ENCODE peak calls at places on chromosomes 16 and 17, in six cellular contexts. N, E, I, A, Y and P are unnamed samples.

GRCh38 chr17:47276868-47277267 is 23.2 kb downstream of the ITGB3 start:
- DNase-seq in A (peak; percentile 70), I (peak; percentile 33), E (no peak), N (no peak), Y (no peak), P (peak; percentile 90)

GRCh38 chr16:31697744-31698125 is 170.0 kb downstream of the AHSP start:
- DNase-seq in I (no peak), A (no peak), N (no peak), E (no peak), Y (no peak), P (no peak)

GRCh38 chr16:29972500-29972899 is 1.2 kb upstream of the TAOK2 start:
- DNase-seq in I (no peak), Y (no peak), E (no peak), A (no peak), N (no peak), P (no peak)

GRCh38 chr17:59643159-59643857 is 23.6 kb downstream of the CLTC start:
- DNase-seq in N (no peak), Y (no peak), E (peak; percentile 37), A (no peak), I (no peak), P (no peak)

GRCh38 chr16:3158498-3159314 is 23.9 kb downstream of the ZNF213 start:
- DNase-seq in Y (no peak), E (peak; percentile 90), I (peak; percentile 94), N (peak; percentile 97), A (peak; percentile 83), P (peak; percentile 92)

GRCh38 chr17:18246880-18247612 is 11.5 kb downstream of the FLII start:
- DNase-seq in I (peak; percentile 73), A (peak; percentile 85), N (peak; percentile 25), E (no peak), Y (no peak), P (no peak)

GRCh38 chr17:65013613-65014391 is 42.7 kb downstream of the GNA13 start:
- DNase-seq in N (no peak), A (no peak), Y (no peak), E (peak; percentile 84), I (no peak), P (no peak)

GRCh38 chr16:19419691-19420060 is 2.0 kb downstream of the TMC5 start:
- DNase-seq in N (no peak), Y (no peak), A (no peak), I (peak; percentile 93), E (peak; percentile 91), P (no peak)

GRCh38 chr17:83177611-83178532 is 98.5 kb downstream of the METRNL start:
- DNase-seq in E (no peak), I (no peak), N (no peak), Y (no peak), A (no peak), P (no peak)

GRCh38 chr16:17302213-17302612 is 168.5 kb downstream of the XYLT1 start:
- DNase-seq in A (no peak), I (no peak), E (no peak), Y (no peak), N (no peak), P (no peak)

GRCh38 chr16:11668590-11669379 is 530 bp downstream of the SNN start:
- DNase-seq in N (no peak), Y (no peak), I (no peak), E (no peak), A (peak; percentile 86), P (no peak)